ENCODE peak calls at places on chromosome 21, in seven cellular contexts. H is GM13976, A is H9, N is WTC11, D is progenitor cell of endocrine pancreas, K is AG04449, V is hepatocyte. B is an unnamed sample.

GRCh38 chr21:38027901-38028300 is 111.6 kb upstream of the KCNJ6 start:
- DNase-seq in A (no peak), H (no peak), V (no peak), N (no peak), D (no peak), K (no peak), B (no peak)

GRCh38 chr21:38596264-38597042 is 98.2 kb upstream of the ERG start:
- DNase-seq in H (no peak), K (no peak), V (peak), A (no peak), D (no peak), N (no peak), B (no peak)

GRCh38 chr21:42671778-42672593 is 18.6 kb downstream of the PDE9A start:
- DNase-seq in N (no peak), H (no peak), K (no peak), A (no peak), V (no peak), D (no peak), B (no peak)

GRCh38 chr21:25658427-25658980 is 19.4 kb downstream of the JAM2 start:
- DNase-seq in V (no peak), K (no peak), A (no peak), H (no peak), N (no peak), D (no peak), B (no peak)

GRCh38 chr21:43297411-43297981 is 128.7 kb downstream of the CRYAA start:
- DNase-seq in H (no peak), N (no peak), K (no peak), D (no peak), A (no peak), V (no peak), B (peak)

GRCh38 chr21:26652891-26653290 is 79.8 kb upstream of the CYYR1 start:
- DNase-seq in D (no peak), V (no peak), N (no peak), A (no peak), K (no peak), H (no peak), B (no peak)

GRCh38 chr21:14602418-14602987 is 56.4 kb upstream of the SAMSN1 start:
- DNase-seq in A (no peak), H (no peak), V (peak), N (no peak), D (no peak), K (no peak), B (no peak)

GRCh38 chr21:44293551-44294231 is 6.2 kb upstream of the PFKL start:
- DNase-seq in V (no peak), A (no peak), N (no peak), K (no peak), D (no peak), H (no peak), B (no peak)

GRCh38 chr21:17612023-17612564 is 607 bp downstream of the BTG3 start:
- DNase-seq in A (peak), V (peak), N (peak), H (no peak), D (peak), K (no peak), B (peak)

GRCh38 chr21:21184771-21185528 is 186.7 kb downstream of the NCAM2 start:
- DNase-seq in A (no peak), D (no peak), N (no peak), K (no peak), H (no peak), V (no peak), B (no peak)

GRCh38 chr21:15631342-15631741 is 98.4 kb upstream of the USP25 start:
- DNase-seq in V (peak), N (no peak), D (no peak), H (no peak), K (peak), A (no peak), B (no peak)

DNA sequence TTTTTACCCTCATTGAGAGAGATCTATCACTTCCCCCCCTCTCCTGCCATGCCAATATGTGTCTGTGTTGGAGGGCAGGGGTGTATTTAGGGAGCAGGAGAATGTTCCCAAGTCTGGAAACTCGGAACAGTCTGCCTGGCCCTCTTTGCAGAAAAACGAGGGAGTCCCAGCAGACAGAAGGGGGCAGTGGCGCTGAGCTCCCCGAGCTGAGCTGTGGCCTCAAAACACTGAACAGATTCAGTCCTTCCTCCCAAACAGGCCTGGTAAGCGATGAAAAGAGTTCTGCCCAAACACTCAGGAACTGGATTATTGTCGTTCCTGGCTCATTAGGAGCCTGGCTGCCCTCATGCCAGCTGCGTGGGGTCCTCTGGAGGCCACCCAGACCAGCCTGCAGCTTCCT is 981 bp downstream of the CLDN14 start:
- DNase-seq in D (no peak), A (peak), K (no peak), H (no peak), V (no peak), N (peak), B (peak)
- TF ChIP-seq CTCF in D (peak), A (peak), K (peak), H (no peak), V (no peak), N (no peak), B (no peak)

DNA sequence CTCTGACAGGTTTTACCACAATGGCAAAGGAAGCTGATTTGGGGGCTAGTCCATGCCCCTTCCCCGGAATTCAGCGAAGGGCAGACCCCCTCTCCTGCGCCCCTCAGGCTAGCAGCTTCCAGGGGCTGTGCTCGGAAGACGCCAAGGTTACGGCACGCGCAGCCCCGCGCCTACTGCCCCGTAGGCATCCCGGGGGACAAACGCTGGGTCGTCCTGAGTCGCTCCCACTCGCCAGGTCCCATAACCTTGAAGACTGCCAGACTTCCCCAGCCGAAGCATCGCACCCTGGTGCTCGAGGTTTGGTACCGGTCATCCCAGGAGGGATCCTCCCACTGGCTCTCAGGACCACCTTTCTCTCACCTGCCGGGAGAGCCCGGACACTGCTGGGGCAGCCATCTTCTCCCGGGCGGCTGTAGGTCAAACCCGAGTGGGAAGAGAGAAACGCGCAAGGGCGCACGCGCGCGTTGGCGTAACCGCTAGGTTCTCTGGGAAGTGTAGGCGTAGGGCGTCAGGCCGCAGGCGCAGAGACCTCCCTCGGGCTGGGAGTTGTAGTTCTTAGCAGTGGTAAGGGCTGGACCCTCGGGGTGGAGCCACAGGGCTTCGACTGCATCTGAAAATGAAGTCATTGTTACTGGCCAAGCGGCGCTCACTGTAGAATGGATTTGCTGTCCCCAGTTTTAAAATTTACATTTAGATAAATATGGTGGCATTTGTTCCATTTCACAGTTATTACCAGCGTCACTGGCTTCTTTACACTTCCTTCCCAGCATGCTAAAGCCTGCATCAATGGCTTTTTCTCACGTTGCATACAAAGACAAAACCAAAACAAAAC is at the start of gene ATP5PO:
- DNase-seq in A (peak), K (peak), N (peak), H (peak), V (peak), D (peak), B (peak)
- TF ChIP-seq CTCF in A (no peak), K (no peak), N (no peak), H (no peak), V (no peak), D (no peak), B (no peak)

GRCh38 chr21:30255679-30256078 is 27.1 kb downstream of the KRTAP24-1 start:
- DNase-seq in N (no peak), H (no peak), K (no peak), D (no peak), V (no peak), A (no peak), B (no peak)

GRCh38 chr21:30251781-30252180 is 31.0 kb downstream of the KRTAP24-1 start:
- DNase-seq in A (no peak), V (no peak), H (no peak), N (no peak), K (no peak), D (no peak), B (no peak)

GRCh38 chr21:30256100-30256499 is 26.6 kb downstream of the KRTAP24-1 start:
- DNase-seq in D (no peak), A (no peak), V (no peak), H (no peak), K (no peak), N (no peak), B (no peak)

DNA sequence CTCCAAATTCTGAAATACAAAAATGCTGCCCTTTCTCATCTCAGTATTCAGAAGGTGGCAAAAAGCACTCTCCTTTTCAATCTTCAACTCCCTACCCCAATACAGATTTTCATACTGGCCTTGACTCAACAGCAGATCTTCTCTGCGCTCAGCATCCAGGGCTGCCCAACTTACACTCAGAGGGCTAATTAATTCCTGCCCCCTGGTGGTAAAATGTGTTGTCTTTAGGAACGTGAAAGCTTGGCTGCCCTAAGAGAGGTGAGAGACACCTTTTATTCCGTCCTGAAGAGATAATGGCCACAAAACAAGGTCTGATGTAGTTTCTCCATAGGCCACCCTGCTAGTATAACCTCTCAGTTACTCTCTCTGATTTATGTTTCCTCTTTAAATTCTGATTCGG is 25.0 kb downstream of the KRTAP24-1 start:
- DNase-seq in H (no peak), A (peak), D (no peak), N (peak), K (no peak), V (peak), B (no peak)
- TF ChIP-seq CTCF in H (no peak), A (peak), D (peak), N (peak), K (no peak), V (peak), B (peak)

GRCh38 chr21:45769239-45769758 is 125.8 kb downstream of the PCBP3 start:
- DNase-seq in D (no peak), A (no peak), V (no peak), N (no peak), H (peak), K (no peak), B (no peak)
- TF ChIP-seq CTCF in D (no peak), A (no peak), V (no peak), N (no peak), H (no peak), K (no peak), B (no peak)

GRCh38 chr21:41589131-41589530 is 81.2 kb upstream of the TMPRSS2 start:
- DNase-seq in K (no peak), N (no peak), V (no peak), A (no peak), H (no peak), D (no peak), B (no peak)
- TF ChIP-seq CTCF in K (no peak), N (no peak), V (no peak), A (peak), H (no peak), D (no peak), B (no peak)

GRCh38 chr21:34922487-34922886 is 126.6 kb downstream of the RUNX1 start:
- DNase-seq in V (no peak), A (no peak), K (no peak), D (no peak), N (no peak), H (no peak), B (no peak)
- TF ChIP-seq CTCF in V (no peak), A (peak), K (no peak), D (peak), N (no peak), H (no peak), B (no peak)

GRCh38 chr21:45473496-45474322 is 68.5 kb downstream of the SLC19A1 start:
- DNase-seq in H (no peak), D (no peak), K (no peak), A (no peak), V (no peak), N (no peak), B (no peak)
- TF ChIP-seq CTCF in H (no peak), D (no peak), K (no peak), A (no peak), V (no peak), N (no peak), B (no peak)